ENCODE peak calls at places on chromosome 4, in nine cellular contexts. Q, L, C, S, P, F, V, G and Z are unnamed samples.

GRCh38 chr4:176767183-176767582 is 25.5 kb downstream of the VEGFC start:
- DNase-seq in C (no peak), L (no peak), V (no peak), P (no peak), G (no peak), Q (no peak), F (no peak), S (no peak), Z (no peak)

GRCh38 chr4:81590596-81590995 is 118.9 kb upstream of the RASGEF1B start:
- DNase-seq in V (no peak), G (no peak), P (no peak), L (no peak), S (no peak), F (no peak), C (no peak), Q (no peak), Z (no peak)

GRCh38 chr4:78642934-78643333 is 91.4 kb downstream of the ANXA3 start:
- DNase-seq in L (no peak), G (no peak), C (no peak), Q (no peak), P (no peak), S (no peak), F (no peak), V (no peak), Z (no peak)

GRCh38 chr4:142534994-142535393 is 311.1 kb downstream of the INPP4B start:
- DNase-seq in V (peak; percentile 1), S (peak; percentile 20), F (no peak), G (no peak), C (no peak), Q (no peak), L (peak; percentile 27), P (peak; percentile 6), Z (no peak)

GRCh38 chr4:103451341-103451740 is 253.2 kb upstream of the CENPE start:
- DNase-seq in V (no peak), Q (no peak), F (no peak), S (no peak), G (no peak), P (no peak), C (no peak), L (peak; percentile 36), Z (no peak)

GRCh38 chr4:88240297-88240714 is 44.1 kb downstream of the PPM1K start:
- DNase-seq in P (no peak), C (no peak), G (no peak), V (no peak), Q (no peak), S (no peak), F (no peak), L (no peak), Z (peak; percentile 72)

GRCh38 chr4:186723207-186724047 is at the start of gene FAT1:
- DNase-seq in L (peak; percentile 64), F (peak; percentile 57), G (no peak), V (peak; percentile 65), P (peak; percentile 64), Q (no peak), S (peak; percentile 77), C (peak; percentile 71), Z (no peak)

GRCh38 chr4:75598390-75598789 is 31.9 kb downstream of the CDKL2 start:
- DNase-seq in L (peak; percentile 57), F (no peak), P (no peak), V (no peak), G (peak; percentile 18), Q (no peak), S (no peak), C (no peak), Z (no peak)

GRCh38 chr4:88442636-88443260 is 14.2 kb upstream of the HERC5 start:
- DNase-seq in S (no peak), L (peak; percentile 13), C (no peak), V (no peak), Q (no peak), P (no peak), F (no peak), G (peak; percentile 21), Z (no peak)

GRCh38 chr4:3276961-3277360 is 15.9 kb upstream of the RGS12 start:
- DNase-seq in C (no peak), V (no peak), P (no peak), S (no peak), F (peak; percentile 64), L (peak; percentile 75), Q (no peak), G (no peak), Z (no peak)

GRCh38 chr4:178148106-178148505 is 705.9 kb upstream of the AGA start:
- DNase-seq in P (no peak), F (no peak), Q (no peak), V (no peak), L (no peak), C (no peak), G (no peak), S (no peak), Z (no peak)

GRCh38 chr4:66564901-66565648 is 894.8 kb upstream of the EPHA5 start:
- DNase-seq in L (peak; percentile 54), C (no peak), Q (no peak), G (no peak), P (peak; percentile 7), F (no peak), V (no peak), S (peak; percentile 95), Z (no peak)

GRCh38 chr4:76301068-76301774 is 5.3 kb upstream of the STBD1 start:
- DNase-seq in V (no peak), L (peak; percentile 90), G (peak; percentile 91), S (peak; percentile 66), C (peak; percentile 85), P (peak; percentile 40), F (no peak), Q (no peak), Z (peak; percentile 77)

GRCh38 chr4:110840221-110840654 is 217.4 kb upstream of the PITX2 start:
- DNase-seq in S (no peak), Q (no peak), C (no peak), V (no peak), F (no peak), P (no peak), L (no peak), G (no peak), Z (no peak)

GRCh38 chr4:95547708-95548471 is 883 bp downstream of the UNC5C start:
- DNase-seq in P (peak; percentile 25), L (no peak), S (no peak), C (no peak), F (peak; percentile 76), V (no peak), Q (no peak), G (peak; percentile 48), Z (no peak)

GRCh38 chr4:186037692-186038658 is 31.0 kb upstream of the TLR3 start:
- DNase-seq in C (peak; percentile 92), G (peak; percentile 77), F (peak; percentile 8), V (peak; percentile 55), P (peak; percentile 88), S (peak; percentile 77), L (peak; percentile 79), Q (peak; percentile 22), Z (no peak)

GRCh38 chr4:123561525-123561924 is 164.9 kb downstream of the SPRY1 start:
- DNase-seq in L (no peak), C (no peak), V (no peak), Q (no peak), P (no peak), F (no peak), S (no peak), G (no peak), Z (no peak)

GRCh38 chr4:38805530-38806145 is 1.0 kb upstream of the TLR1 start:
- DNase-seq in Q (no peak), S (no peak), L (peak; percentile 36), C (peak; percentile 95), F (no peak), G (peak; percentile 95), V (no peak), P (no peak), Z (peak; percentile 21)

GRCh38 chr4:30256105-30256828 is 463.9 kb upstream of the PCDH7 start:
- DNase-seq in G (peak; percentile 10), C (no peak), Q (no peak), P (peak; percentile 47), L (no peak), V (peak; percentile 80), S (no peak), F (no peak), Z (no peak)

GRCh38 chr4:84751707-84752106 is 168.8 kb downstream of the CDS1 start:
- DNase-seq in G (no peak), C (no peak), F (no peak), P (no peak), Q (no peak), V (no peak), S (no peak), L (no peak), Z (no peak)

GRCh38 chr4:154490589-154491340 is 834 bp downstream of the DCHS2 start:
- DNase-seq in V (peak; percentile 25), F (peak; percentile 9), S (no peak), G (no peak), L (no peak), C (no peak), Q (no peak), P (no peak), Z (no peak)